ENCODE peak calls at places on chromosomes 16 and 17, in five cellular contexts. F is A549, T is ascending aorta, D is tibial artery, X is fibroblast of mammary gland. Y is an unnamed sample.

GRCh38 chr17:75757086-75757681 is 7.8 kb downstream of the GALK1 start:
- DNase-seq in F (no peak), T (no peak), D (no peak), X (no peak), Y (no peak)

GRCh38 chr17:61291457-61292311 is 108.0 kb upstream of the TBX2 start:
- DNase-seq in F (no peak), T (no peak), D (no peak), X (peak), Y (no peak)

GRCh38 chr17:8420041-8420934 is 15.4 kb upstream of the NDEL1 start:
- DNase-seq in F (peak), T (no peak), D (peak), X (peak), Y (no peak)

GRCh38 chr17:81371910-81372760 is 23.1 kb upstream of the BAHCC1 start:
- DNase-seq in F (peak), T (no peak), D (no peak), X (no peak), Y (no peak)

GRCh38 chr16:14303654-14304394 is 232.7 kb downstream of the MRTFB start:
- DNase-seq in F (no peak), T (no peak), D (no peak), X (no peak), Y (no peak)

GRCh38 chr17:81127526-81128177 is 37.7 kb upstream of the PVALEF start:
- DNase-seq in F (no peak), T (no peak), D (no peak), X (no peak), Y (no peak)

GRCh38 chr17:66152756-66153155 is 39.2 kb downstream of the CEP112 start:
- DNase-seq in F (no peak), T (no peak), D (no peak), X (peak), Y (no peak)

GRCh38 chr16:31006589-31006988 is 3.8 kb downstream of the STX1B start:
- DNase-seq in F (no peak), T (no peak), D (no peak), X (no peak), Y (no peak)

GRCh38 chr16:78962457-78962929 is 638.0 kb downstream of the MAF start:
- DNase-seq in F (no peak), T (no peak), D (no peak), X (no peak), Y (no peak)

GRCh38 chr17:75776399-75777242 is 8.0 kb upstream of the UNK start:
- DNase-seq in F (no peak), T (no peak), D (no peak), X (peak), Y (no peak)

GRCh38 chr17:1693339-1693738 is 8.7 kb upstream of the PRPF8 start:
- DNase-seq in F (no peak), T (no peak), D (no peak), X (no peak), Y (peak)

GRCh38 chr17:36600936-36601302 is 464 bp upstream of the MRM1 start:
- DNase-seq in F (peak), T (no peak), D (no peak), X (peak), Y (no peak)

GRCh38 chr17:36089888-36090836 is at the start of gene CCL3:
- DNase-seq in F (no peak), T (no peak), D (no peak), X (no peak), Y (no peak)

GRCh38 chr16:77723108-77723514 is 797 bp downstream of the NUDT7 start:
- DNase-seq in F (no peak), T (no peak), D (peak), X (peak), Y (no peak)

GRCh38 chr17:64200080-64201042 is 62.7 kb downstream of the TEX2 start:
- DNase-seq in F (no peak), T (no peak), D (no peak), X (peak), Y (peak)

GRCh38 chr16:977096-977701 is 4.4 kb upstream of the SOX8 start:
- DNase-seq in F (no peak), T (peak), D (peak), X (no peak), Y (no peak)

GRCh38 chr17:7732981-7733557 is 15.5 kb downstream of the DNAH2 start:
- DNase-seq in F (no peak), T (no peak), D (no peak), X (no peak), Y (no peak)

GRCh38 chr16:714558-715447 is at the start of gene METRN:
- DNase-seq in F (peak), T (peak), D (peak), X (peak), Y (peak)

GRCh38 chr16:29920690-29921371 is 5.2 kb downstream of the KCTD13 start:
- DNase-seq in F (no peak), T (no peak), D (no peak), X (no peak), Y (no peak)

GRCh38 chr17:48048321-48049140 is at the start of gene NFE2L1:
- DNase-seq in F (peak), T (peak), D (peak), X (peak), Y (peak)
- H3K4me3 ChIP-seq in F (peak), T (peak), D (peak), X (peak), Y (peak)

GRCh38 chr17:34980681-34981537 is 597 bp downstream of the LIG3 start:
- DNase-seq in F (peak), T (no peak), D (peak), X (peak), Y (peak)
- TF ChIP-seq CTCF in F (peak), T (peak), D (peak), X (peak), Y (peak)

DNA sequence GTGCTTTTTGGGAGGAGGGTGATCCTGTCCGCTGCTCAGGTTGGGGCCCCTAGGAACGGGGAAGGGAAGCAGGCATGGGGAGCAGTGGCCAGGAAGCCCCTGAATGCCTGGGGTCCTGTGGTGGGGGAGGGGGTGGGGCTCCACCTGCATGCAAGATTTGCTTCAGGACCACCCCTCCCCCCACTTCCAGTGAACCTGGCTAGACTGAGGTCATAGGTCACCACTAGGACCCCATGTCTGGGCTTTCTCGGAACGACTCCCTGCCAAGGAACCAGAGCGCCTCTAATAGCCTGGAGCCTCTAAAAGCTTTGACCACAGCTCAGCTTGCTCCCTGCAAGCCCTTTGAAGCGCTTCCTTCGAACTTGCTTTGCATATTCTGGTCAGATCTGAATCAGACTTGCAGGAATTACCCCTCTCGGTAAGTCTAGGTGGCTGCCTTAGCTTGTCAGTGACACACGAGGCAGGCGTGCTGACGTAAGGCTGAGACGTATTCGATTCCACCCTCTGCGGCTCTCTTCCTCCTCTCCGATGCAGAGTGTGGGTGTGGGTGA is 3.6 kb downstream of the SOCS3 start:
- DNase-seq in F (peak), T (no peak), D (no peak), X (peak), Y (peak)
- H3K4me3 ChIP-seq in F (peak), T (peak), D (no peak), X (no peak), Y (no peak)

GRCh38 chr16:87851601-87852000 is 17.7 kb downstream of the SLC7A5 start:
- DNase-seq in F (no peak), T (no peak), D (no peak), X (no peak), Y (no peak)
- TF ChIP-seq CTCF in F (no peak), T (no peak), D (no peak), X (no peak), Y (no peak)

GRCh38 chr17:67439269-67439668 is 62.2 kb downstream of the PITPNC1 start:
- DNase-seq in F (no peak), T (no peak), D (no peak), X (no peak), Y (no peak)

GRCh38 chr17:67438669-67439068 is 61.6 kb downstream of the PITPNC1 start:
- DNase-seq in F (no peak), T (no peak), D (no peak), X (no peak), Y (no peak)

GRCh38 chr17:67442787-67443624 is 65.9 kb downstream of the PITPNC1 start:
- DNase-seq in F (no peak), T (no peak), D (no peak), X (peak), Y (no peak)

GRCh38 chr17:67440311-67441051 is 63.4 kb downstream of the PITPNC1 start:
- DNase-seq in F (no peak), T (no peak), D (no peak), X (peak), Y (peak)

DNA sequence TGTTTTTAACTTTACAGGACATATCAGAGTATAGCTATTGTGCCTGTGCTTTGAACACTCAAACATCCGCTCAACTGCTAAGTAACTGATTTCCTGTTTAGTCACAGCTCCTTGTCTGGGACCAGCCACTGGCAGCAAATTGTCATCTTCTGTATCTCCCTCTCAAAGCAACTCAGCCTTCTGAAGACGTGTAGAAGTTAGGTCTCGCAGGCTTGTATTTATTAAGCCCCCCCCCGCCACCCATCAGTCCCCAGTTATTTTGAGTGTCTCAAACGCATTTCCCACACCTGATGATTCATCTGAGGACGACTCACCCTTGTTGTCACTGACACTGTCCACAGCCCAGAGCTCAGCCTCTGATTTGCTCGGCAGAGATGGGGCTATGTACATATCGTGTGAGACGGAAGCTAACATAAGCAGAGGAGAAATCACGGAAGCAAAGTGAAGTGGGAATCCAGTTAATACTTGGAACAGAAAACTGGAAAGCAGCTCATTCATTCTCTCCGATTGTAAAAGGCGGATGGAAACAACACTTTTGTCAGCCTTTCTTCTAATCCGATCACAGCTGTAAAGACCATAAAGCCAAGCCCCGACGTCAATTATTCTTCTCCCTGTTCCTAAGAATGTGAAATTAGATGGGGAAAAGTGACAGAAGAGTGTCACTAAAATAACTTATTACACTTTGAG is 64.1 kb downstream of the PITPNC1 start:
- DNase-seq in F (peak), T (peak), D (no peak), X (peak), Y (peak)
- H3K4me3 ChIP-seq in F (peak), T (no peak), D (no peak), X (no peak), Y (no peak)

DNA sequence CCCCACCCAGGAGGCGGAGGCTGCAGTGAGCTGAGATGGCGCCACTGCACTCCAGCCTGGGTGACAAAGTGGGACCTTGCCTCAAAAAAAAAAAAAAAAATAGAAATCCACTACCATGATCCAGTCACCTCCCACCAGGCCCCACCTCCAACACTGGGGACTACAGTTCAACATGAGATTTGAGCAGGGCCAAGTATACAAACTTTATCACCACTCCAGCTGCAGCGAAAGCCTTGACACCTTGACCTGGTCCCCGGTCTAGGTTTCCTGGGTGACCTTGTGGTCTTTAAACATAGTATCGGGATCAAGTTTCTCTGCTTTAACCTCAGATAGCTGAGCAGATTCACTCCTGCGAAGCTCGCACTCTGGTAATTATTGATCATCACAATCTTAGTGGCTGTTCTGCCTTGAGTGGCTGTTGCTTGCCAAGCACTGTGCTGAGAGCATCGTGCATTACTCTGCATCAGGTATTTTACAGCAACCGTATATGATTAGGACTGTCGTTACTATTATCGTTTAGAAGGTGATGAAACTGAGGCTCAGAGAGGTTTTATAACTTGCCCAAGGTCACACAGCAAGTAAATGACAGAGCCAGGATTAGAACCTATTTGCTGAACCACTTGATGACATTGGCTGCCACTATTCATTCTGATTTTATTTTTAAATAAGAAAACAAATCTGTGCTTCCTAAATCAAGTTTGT is 50.3 kb upstream of the MEAK7 start:
- DNase-seq in F (no peak), T (no peak), D (no peak), X (no peak), Y (no peak)
- TF ChIP-seq CTCF in F (no peak), T (no peak), D (no peak), X (no peak), Y (no peak)